ENCODE peak calls at places on chromosomes 12 and 14, in seven cellular contexts. R is left ventricle myocardium inferior, G is HCT116, J is fibroblast of mammary gland, K is tibial nerve, U is H1, S is RWPE2. Q is an unnamed sample.
A peak's percentile ranks its signal among the peaks of the same experiment; 100 is the strongest.

GRCh38 chr12:91774471-91774921 is 371.1 kb downstream of the BTG1 start:
- DNase-seq in J (peak; percentile 58), K (no peak), R (no peak), G (no peak), S (no peak), U (no peak), Q (no peak)

GRCh38 chr14:47675489-47676300 is at the start of gene MDGA2:
- DNase-seq in G (no peak), R (no peak), S (no peak), J (peak; percentile 11), U (peak; percentile 80), K (no peak), Q (no peak)

GRCh38 chr12:25058619-25059018 is 109.7 kb upstream of the BCAT1 start:
- DNase-seq in U (no peak), R (no peak), K (no peak), J (no peak), G (no peak), S (no peak), Q (no peak)

GRCh38 chr12:7501031-7501585 is 2.5 kb downstream of the CD163 start:
- DNase-seq in K (no peak), S (no peak), R (no peak), J (peak; percentile 76), G (no peak), U (no peak), Q (no peak)

GRCh38 chr12:28987538-28988383 is 161.3 kb upstream of the FAR2 start:
- DNase-seq in G (no peak), R (no peak), K (no peak), S (no peak), U (no peak), J (peak; percentile 29), Q (no peak)

GRCh38 chr14:20530771-20531571 is 25.6 kb downstream of the RNASE10 start:
- DNase-seq in S (no peak), G (peak; percentile 78), U (peak; percentile 83), J (peak; percentile 78), R (peak; percentile 56), K (peak; percentile 69), Q (peak; percentile 71)

GRCh38 chr12:50986961-50987737 is 34.8 kb downstream of the HIGD1C start:
- DNase-seq in K (no peak), R (no peak), U (no peak), J (peak; percentile 75), G (peak; percentile 15), S (no peak), Q (peak; percentile 54)

GRCh38 chr14:33780035-33780434 is 170.8 kb downstream of the EGLN3 start:
- DNase-seq in U (no peak), R (no peak), J (no peak), G (no peak), K (no peak), S (no peak), Q (no peak)

GRCh38 chr12:124599074-124599999 is 31.9 kb upstream of the NCOR2 start:
- DNase-seq in S (no peak), R (no peak), G (no peak), J (peak; percentile 76), U (no peak), K (no peak), Q (no peak)

GRCh38 chr12:46219892-46220655 is 48.8 kb downstream of the SLC38A1 start:
- DNase-seq in G (peak; percentile 68), K (no peak), R (no peak), J (peak; percentile 81), U (no peak), S (peak; percentile 59), Q (no peak)

GRCh38 chr12:97308576-97309198 is 153.9 kb upstream of the RMST start:
- DNase-seq in R (no peak), G (peak; percentile 46), J (peak; percentile 65), K (no peak), S (no peak), U (no peak), Q (peak; percentile 33)

GRCh38 chr12:84550518-84550917 is 362.1 kb downstream of the SLC6A15 start:
- DNase-seq in G (no peak), J (no peak), S (no peak), R (no peak), K (no peak), U (no peak), Q (no peak)

GRCh38 chr14:74555476-74556050 is 56.5 kb downstream of the LTBP2 start:
- DNase-seq in G (no peak), R (no peak), U (no peak), J (no peak), K (no peak), S (peak; percentile 72), Q (no peak)

GRCh38 chr12:117119592-117120198 is 20.5 kb upstream of the TESC start:
- DNase-seq in S (no peak), R (peak; percentile 31), K (no peak), J (no peak), U (peak; percentile 79), G (peak; percentile 51), Q (no peak)

GRCh38 chr12:102423447-102423846 is 56.9 kb downstream of the IGF1 start:
- DNase-seq in J (no peak), U (no peak), S (no peak), R (no peak), K (no peak), G (no peak), Q (no peak)

GRCh38 chr14:55052259-55052930 is 948 bp downstream of the MAPK1IP1L start:
- DNase-seq in R (no peak), K (no peak), U (no peak), J (peak; percentile 20), G (no peak), S (no peak), Q (no peak)

GRCh38 chr12:112096667-112097066 is 11.9 kb downstream of the NAA25 start:
- DNase-seq in R (no peak), U (no peak), J (peak; percentile 90), G (peak; percentile 87), K (no peak), S (no peak), Q (no peak)

GRCh38 chr14:88005978-88006851 is 1.3 kb downstream of the GPR65 start:
- DNase-seq in S (no peak), K (no peak), R (no peak), J (peak; percentile 13), U (no peak), G (no peak), Q (no peak)

GRCh38 chr12:80681-81190 is 14.2 kb downstream of the IQSEC3 start:
- DNase-seq in K (no peak), S (no peak), J (no peak), G (no peak), U (no peak), R (no peak), Q (peak; percentile 35)

GRCh38 chr12:93072340-93072739 is 143.2 kb upstream of the EEA1 start:
- DNase-seq in R (no peak), U (no peak), G (no peak), J (no peak), S (no peak), K (no peak), Q (no peak)

DNA sequence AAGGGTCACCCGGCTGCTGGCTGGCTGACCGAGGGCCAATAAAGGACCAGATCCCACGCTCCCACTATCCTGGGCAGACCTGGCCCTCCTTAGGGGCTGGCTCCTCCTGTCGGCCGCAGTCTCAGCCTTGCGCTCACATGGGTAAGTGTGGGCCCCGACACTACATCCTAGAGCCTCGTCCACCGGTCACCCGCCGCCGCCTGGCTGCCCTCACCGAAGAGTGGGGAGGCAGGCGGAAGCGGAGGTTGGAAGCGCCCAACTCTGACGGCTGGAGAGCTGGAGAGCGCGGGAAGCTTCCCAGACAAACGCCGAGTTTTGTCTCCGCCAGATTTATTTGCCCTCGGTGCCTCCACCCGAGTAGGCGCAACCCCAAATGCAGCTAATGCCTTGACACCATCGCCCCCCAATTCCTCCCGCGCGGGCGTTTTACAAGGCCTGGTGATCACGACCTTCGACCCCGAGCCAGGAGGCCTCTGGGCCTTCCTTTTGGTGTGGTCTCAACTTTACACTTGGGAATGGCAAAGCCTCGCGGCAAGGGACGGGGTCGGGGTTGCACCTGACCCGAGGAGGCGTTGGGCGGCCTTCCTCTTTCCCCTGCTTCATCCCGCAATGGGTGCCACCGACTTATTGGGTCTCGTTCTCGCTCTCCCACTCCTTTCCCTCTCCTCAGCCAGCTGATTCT is 78.5 kb upstream of the ANO4 start:
- DNase-seq in G (no peak), S (peak; percentile 49), U (peak; percentile 67), J (no peak), R (no peak), K (no peak), Q (no peak)
- H3K4me3 ChIP-seq in G (no peak overlapping the region), S (no peak overlapping the region), U (peak overlapping the region; percentile 42), J (no peak overlapping the region), R (no peak overlapping the region), K (no peak overlapping the region), Q (no peak overlapping the region)

GRCh38 chr14:104966261-104967143 is 11.7 kb downstream of the AHNAK2 start:
- DNase-seq in R (no peak), K (no peak), J (no peak), U (no peak), S (peak; percentile 69), G (no peak), Q (no peak)

GRCh38 chr14:104968541-104969401 is 9.4 kb downstream of the AHNAK2 start:
- DNase-seq in G (no peak), J (peak; percentile 41), R (no peak), K (no peak), S (peak; percentile 97), U (no peak), Q (peak; percentile 46)

GRCh38 chr14:104968153-104968527 is 10.0 kb downstream of the AHNAK2 start:
- DNase-seq in J (peak; percentile 37), S (peak; percentile 94), G (no peak), R (peak; percentile 82), U (peak; percentile 79), K (peak; percentile 69), Q (peak; percentile 66)

GRCh38 chr14:104967144-104967413 is 11.1 kb downstream of the AHNAK2 start:
- DNase-seq in U (no peak), K (no peak), S (peak; percentile 68), R (no peak), J (no peak), G (no peak), Q (no peak)

GRCh38 chr14:104967414-104968152 is 10.6 kb downstream of the AHNAK2 start:
- DNase-seq in U (peak; percentile 80), G (no peak), R (peak; percentile 56), S (peak; percentile 80), K (no peak), J (peak; percentile 33), Q (peak; percentile 62)
- TF ChIP-seq CTCF in U (no peak), G (no peak), R (no peak), S (no peak), K (no peak), J (no peak), Q (no peak)

GRCh38 chr12:108826115-108826806 is 31.1 kb downstream of the SSH1 start:
- DNase-seq in U (no peak), G (no peak), R (peak; percentile 57), J (peak; percentile 98), S (no peak), K (no peak), Q (no peak)
- H3K4me3 ChIP-seq in U (no peak overlapping the region), G (no peak overlapping the region), R (peak overlapping the region; percentile 46), J (peak overlapping the region; percentile 33), S (no peak overlapping the region), K (peak overlapping the region; percentile 18), Q (no peak overlapping the region)

GRCh38 chr14:97299661-97300060 is 502.5 kb downstream of the VRK1 start:
- DNase-seq in R (no peak), U (no peak), K (no peak), S (no peak), G (no peak), J (no peak), Q (no peak)
- TF ChIP-seq CTCF in R (no peak), U (peak; percentile 67), K (no peak), S (peak; percentile 13), G (peak; percentile 34), J (no peak), Q (no peak)

Q was measured in prostate gland.